ENCODE peak calls at places on chromosomes 3 and 15, in nine cellular contexts. C, L, D, N, G, P, Q, M and O are unnamed samples. For H3K4me1, the result is how much of the 10 kb centered on the place peaks cover.

GRCh38 chr3:23961064-23961463 is 16.0 kb downstream of the NR1D2 start:
- DNase-seq in M (no peak), L (no peak), D (no peak), Q (no peak), N (no peak), G (no peak), C (no peak), P (no peak), O (no peak)

GRCh38 chr3:69181592-69182211 is 59.3 kb upstream of the LMOD3 start:
- DNase-seq in G (no peak), L (no peak), D (no peak), Q (no peak), N (no peak), P (no peak), C (no peak), M (peak), O (no peak)

GRCh38 chr3:34015204-34016142 is 217.0 kb downstream of the PDCD6IP start:
- DNase-seq in D (no peak), Q (no peak), M (no peak), G (no peak), C (no peak), N (no peak), L (peak), P (peak), O (no peak)

GRCh38 chr15:74203914-74204431 is 1.4 kb upstream of the STRA6 start:
- DNase-seq in Q (no peak), D (peak), G (peak), L (no peak), C (no peak), P (peak), M (no peak), N (no peak), O (no peak)

GRCh38 chr3:160065282-160065681 is 76.6 kb downstream of the IL12A start:
- DNase-seq in P (no peak), N (no peak), Q (no peak), D (no peak), L (no peak), M (no peak), C (no peak), G (no peak), O (no peak)

GRCh38 chr15:62099171-62099601 is 32.4 kb downstream of the C2CD4A start:
- DNase-seq in D (no peak), C (peak), L (no peak), P (no peak), M (no peak), Q (no peak), G (no peak), N (peak), O (no peak)

GRCh38 chr3:50170689-50171088 is 15.6 kb downstream of the SEMA3F start:
- DNase-seq in G (peak), L (no peak), N (peak), C (no peak), P (no peak), D (peak), Q (no peak), M (no peak), O (peak)

GRCh38 chr3:78919021-78919755 is 848.6 kb downstream of the ROBO1 start:
- DNase-seq in P (no peak), Q (no peak), N (no peak), M (no peak), L (no peak), G (no peak), C (no peak), D (no peak), O (no peak)

GRCh38 chr3:137012097-137012501 is 54.3 kb downstream of the IL20RB start:
- DNase-seq in N (no peak), Q (no peak), M (no peak), C (no peak), G (no peak), D (no peak), L (no peak), P (no peak), O (no peak)

GRCh38 chr3:124174463-124174862 is 182.5 kb upstream of the ROPN1 start:
- DNase-seq in L (peak), N (peak), Q (no peak), C (peak), G (no peak), D (no peak), P (no peak), M (no peak), O (peak)

GRCh38 chr15:68187559-68187958 is 17.6 kb downstream of the CALML4 start:
- DNase-seq in L (no peak), P (no peak), D (no peak), Q (no peak), N (peak), G (peak), C (peak), M (peak), O (peak)

GRCh38 chr3:144105542-144105941 is 133.9 kb downstream of the DIPK2A start:
- DNase-seq in D (no peak), P (no peak), M (no peak), Q (no peak), N (no peak), C (no peak), L (no peak), G (no peak), O (no peak)

GRCh38 chr3:170802164-170803151 is 67.5 kb downstream of the RPL22L1 start:
- DNase-seq in L (no peak), M (no peak), C (no peak), D (no peak), P (no peak), N (no peak), Q (no peak), G (no peak), O (peak)

GRCh38 chr15:69225355-69226027 is 65.1 kb downstream of the GLCE start:
- DNase-seq in P (peak), M (no peak), G (no peak), L (peak), N (no peak), C (no peak), Q (no peak), D (no peak), O (no peak)

GRCh38 chr3:189950258-189950657 is 170.4 kb downstream of the P3H2 start:
- DNase-seq in C (no peak), M (no peak), L (no peak), G (no peak), Q (no peak), N (no peak), P (no peak), D (no peak), O (no peak)

GRCh38 chr3:189515916-189516531 is 115.2 kb upstream of the TP63 start:
- DNase-seq in G (no peak), L (no peak), N (no peak), C (no peak), D (no peak), M (no peak), Q (no peak), P (no peak), O (no peak)

GRCh38 chr3:183698760-183699159 is 1.2 kb downstream of the YEATS2 start:
- DNase-seq in Q (no peak), N (no peak), C (no peak), D (no peak), P (peak), L (peak), G (no peak), M (peak), O (no peak)

GRCh38 chr15:74783072-74783807 is 1.4 kb downstream of the CSK start:
- DNase-seq in D (no peak), N (no peak), M (peak), L (no peak), P (no peak), Q (no peak), C (no peak), G (no peak), O (no peak)

GRCh38 chr15:90637693-90638092 is 79.5 kb upstream of the BLM start:
- DNase-seq in Q (no peak), D (no peak), M (no peak), G (no peak), L (no peak), C (no peak), P (no peak), N (no peak), O (no peak)

GRCh38 chr15:58014040-58014439 is 51.5 kb downstream of the ALDH1A2 start:
- DNase-seq in L (no peak), C (no peak), N (no peak), G (no peak), M (no peak), P (no peak), D (no peak), Q (no peak), O (no peak)

GRCh38 chr15:22968356-22968755 is 11.8 kb downstream of the CYFIP1 start:
- DNase-seq in G (no peak), Q (no peak), C (no peak), N (no peak), P (no peak), M (no peak), D (no peak), L (no peak), O (no peak)

GRCh38 chr3:127078626-127079025 is 95.7 kb downstream of the PLXNA1 start:
- DNase-seq in N (no peak), D (no peak), Q (no peak), P (no peak), G (no peak), L (no peak), C (no peak), M (no peak), O (no peak)

GRCh38 chr3:109927726-109928125 is 590.4 kb upstream of the DPPA4 start:
- DNase-seq in P (no peak), L (no peak), C (no peak), D (no peak), M (no peak), N (no peak), G (no peak), Q (no peak), O (no peak)

GRCh38 chr3:48446425-48447193 is at the start of gene ATRIP:
- DNase-seq in L (peak), D (peak), P (peak), N (peak), Q (peak), G (peak), M (peak), C (peak), O (peak)

GRCh38 chr3:135805752-135806151 is 159.8 kb upstream of the PPP2R3A start:
- DNase-seq in N (no peak), C (no peak), M (no peak), G (no peak), Q (no peak), P (peak), D (no peak), L (no peak), O (no peak)

GRCh38 chr3:45024601-45025262 is 1.4 kb upstream of the CLEC3B start:
- DNase-seq in D (no peak), G (no peak), M (no peak), Q (no peak), L (no peak), N (no peak), P (no peak), C (no peak), O (no peak)

GRCh38 chr3:56851966-56852884 is 50.5 kb upstream of the ARHGEF3 start:
- DNase-seq in G (no peak), D (no peak), L (no peak), C (no peak), N (no peak), Q (no peak), M (no peak), P (no peak), O (no peak)

GRCh38 chr15:56587686-56588085 is 122.7 kb upstream of the MNS1 start:
- DNase-seq in L (no peak), M (no peak), C (no peak), P (no peak), D (no peak), Q (no peak), N (no peak), G (no peak), O (no peak)

GRCh38 chr3:13073042-13073906 is at the start of gene IQSEC1:
- DNase-seq in P (peak), D (peak), G (no peak), Q (no peak), L (peak), C (no peak), N (peak), M (peak), O (no peak)

GRCh38 chr15:42737529-42738328 is 801 bp upstream of the CDAN1 start:
- DNase-seq in M (peak), C (no peak), D (no peak), N (no peak), P (no peak), G (no peak), L (no peak), Q (no peak), O (no peak)

GRCh38 chr3:2838533-2839157 is 271.5 kb downstream of the IL5RA start:
- DNase-seq in G (no peak), N (no peak), P (no peak), M (no peak), Q (no peak), C (no peak), L (peak), D (no peak), O (no peak)

GRCh38 chr3:106249159-106249558 is 380.3 kb upstream of the CBLB start:
- DNase-seq in P (no peak), G (no peak), M (no peak), C (no peak), N (no peak), Q (no peak), D (no peak), L (no peak), O (no peak)

GRCh38 chr3:157355276-157355675 is 81.4 kb upstream of the PTX3 start:
- DNase-seq in D (no peak), C (no peak), M (no peak), G (no peak), P (no peak), L (no peak), Q (no peak), N (no peak), O (no peak)

GRCh38 chr3:14203521-14204079 is 25.0 kb downstream of the LSM3 start:
- DNase-seq in C (peak), D (no peak), G (peak), Q (no peak), N (peak), L (peak), P (peak), M (peak), O (peak)

GRCh38 chr3:143480306-143480852 is 360.8 kb downstream of the CHST2 start:
- DNase-seq in L (no peak), N (no peak), P (no peak), D (no peak), Q (no peak), C (no peak), G (no peak), M (no peak), O (no peak)

GRCh38 chr3:136994772-136995516 is 37.2 kb downstream of the IL20RB start:
- DNase-seq in C (peak), D (peak), G (peak), P (no peak), N (peak), M (peak), Q (peak), L (no peak), O (peak)

GRCh38 chr3:193590088-193590856 is 2.7 kb upstream of the OPA1 start:
- DNase-seq in L (no peak), D (no peak), Q (no peak), C (no peak), N (no peak), G (no peak), P (no peak), M (no peak), O (no peak)

GRCh38 chr3:20573175-20573574 is 387.2 kb upstream of the SGO1 start:
- DNase-seq in D (no peak), M (no peak), C (no peak), G (no peak), N (no peak), P (no peak), Q (no peak), L (no peak), O (no peak)

DNA sequence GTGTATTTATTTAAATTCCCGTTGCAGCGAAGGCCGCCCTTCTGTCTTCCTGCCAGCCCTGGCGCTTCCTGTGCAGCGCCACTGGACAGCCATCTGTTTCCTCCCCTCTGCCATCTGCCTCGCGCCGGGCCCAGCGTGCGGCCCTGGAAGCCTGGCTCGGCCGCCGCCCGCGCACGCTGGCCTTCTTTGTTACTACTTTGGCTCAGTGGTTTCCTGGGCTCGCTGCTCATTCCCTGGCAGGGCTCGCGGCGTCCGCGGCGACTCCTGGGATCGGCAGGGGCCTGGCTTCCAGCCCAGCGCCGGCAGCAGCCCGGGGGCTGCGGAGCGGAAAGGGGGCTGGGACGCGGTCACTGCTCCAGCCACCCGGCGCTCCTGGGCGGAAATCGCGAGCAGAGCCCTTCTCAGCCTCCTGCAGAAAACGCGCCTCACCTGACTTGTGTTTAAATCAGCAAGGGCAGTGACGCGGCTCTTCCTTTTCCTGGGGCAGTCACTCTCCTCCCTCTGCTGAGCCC is 9.9 kb downstream of the CMTM7 start:
- DNase-seq in G (peak), D (peak), N (peak), M (peak), C (peak), P (peak), Q (no peak), L (peak), O (peak)
- H3K4me1 ChIP-seq in G (under half), D (half or more), N (half or more), M (under half), C (under half), P (under half), Q (half or more), L (under half), O (under half)

GRCh38 chr15:50186090-50186489 is 4.1 kb downstream of the SLC27A2 start:
- DNase-seq in M (no peak), P (no peak), Q (no peak), G (no peak), C (no peak), L (no peak), N (no peak), D (no peak), O (no peak)

GRCh38 chr15:50187997-50188396 is 6.0 kb downstream of the SLC27A2 start:
- DNase-seq in P (peak), N (no peak), G (no peak), L (no peak), Q (no peak), D (no peak), M (no peak), C (no peak), O (no peak)

GRCh38 chr15:50187525-50187924 is 5.5 kb downstream of the SLC27A2 start:
- DNase-seq in G (no peak), C (no peak), D (no peak), P (no peak), Q (no peak), L (no peak), N (no peak), M (no peak), O (no peak)

GRCh38 chr15:50184863-50185504 is 3.0 kb downstream of the SLC27A2 start:
- DNase-seq in N (no peak), P (no peak), C (no peak), L (no peak), D (no peak), G (no peak), M (no peak), Q (no peak), O (no peak)

DNA sequence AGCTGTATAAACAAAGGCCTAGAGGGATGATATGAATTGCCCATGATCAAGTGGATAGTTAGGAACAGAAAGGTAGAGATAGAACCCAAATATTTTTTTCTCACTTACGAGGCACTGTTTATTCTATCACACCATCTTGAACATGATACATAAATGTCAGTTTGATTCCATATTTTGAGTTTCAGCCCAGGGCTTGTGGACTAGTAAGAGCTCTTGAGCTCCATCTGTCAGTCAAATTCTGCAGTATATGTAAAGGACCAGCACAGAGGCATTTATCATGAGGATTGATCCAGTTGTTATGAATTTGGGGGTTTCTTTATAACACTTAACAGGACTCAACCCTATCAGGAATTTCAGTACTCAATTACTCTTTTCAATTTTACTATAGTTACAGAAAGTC is 4.8 kb downstream of the SLC27A2 start:
- DNase-seq in D (no peak), M (no peak), L (no peak), P (no peak), C (no peak), N (no peak), Q (no peak), G (no peak), O (no peak)
- TF ChIP-seq CTCF in D (no peak), M (no peak), L (no peak), P (no peak), C (no peak), N (no peak), Q (no peak), G (no peak), O (no peak)

GRCh38 chr15:67132276-67132675 is 66.9 kb downstream of the SMAD3 start:
- DNase-seq in M (no peak), L (no peak), Q (no peak), N (no peak), P (no peak), C (no peak), D (no peak), G (no peak), O (no peak)
- H3K4me1 ChIP-seq in M (under half), L (under half), Q (half or more), N (half or more), P (under half), C (under half), D (half or more), G (half or more), O (under half)

DNA sequence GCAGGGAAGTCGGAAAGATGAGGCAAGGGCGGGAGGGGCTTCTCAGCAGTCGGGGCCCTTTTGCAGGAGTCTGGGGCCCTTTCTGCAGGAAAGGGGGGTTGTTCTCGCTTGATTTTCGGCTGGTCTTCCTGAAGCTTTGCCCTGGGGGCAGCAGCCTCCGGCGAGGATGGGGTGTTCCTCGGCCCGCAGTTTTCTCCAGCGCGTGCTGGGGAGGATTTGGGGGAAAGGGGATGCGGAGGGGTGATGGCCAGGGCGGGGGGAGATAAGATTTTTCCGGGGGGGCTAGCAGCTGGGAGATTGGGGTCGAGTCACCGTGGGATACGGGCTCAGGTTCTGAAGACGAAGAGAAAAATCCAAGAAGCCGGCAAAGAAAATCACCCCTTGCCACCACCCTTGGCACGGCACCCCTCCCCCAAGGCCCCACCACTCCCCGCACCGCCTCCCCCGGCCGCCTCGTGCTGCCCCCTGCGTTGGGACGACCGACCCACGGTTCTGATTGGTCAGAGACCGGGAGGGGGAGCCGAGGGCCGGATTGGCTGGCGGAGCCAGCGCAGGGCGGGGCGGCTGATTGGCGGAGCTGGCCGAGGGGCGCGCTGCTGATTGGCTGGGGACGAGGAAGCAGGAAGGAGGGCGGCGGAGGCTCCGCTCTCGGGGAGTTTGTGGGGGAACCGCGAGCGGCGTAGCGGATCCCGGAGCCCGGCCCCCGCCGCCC is at the start of gene BAHD1:
- DNase-seq in Q (peak), L (peak), D (peak), M (peak), G (peak), C (peak), N (peak), P (peak), O (peak)
- TF ChIP-seq CTCF in Q (no peak), L (no peak), D (peak), M (no peak), G (no peak), C (no peak), N (no peak), P (peak), O (no peak)

DNA sequence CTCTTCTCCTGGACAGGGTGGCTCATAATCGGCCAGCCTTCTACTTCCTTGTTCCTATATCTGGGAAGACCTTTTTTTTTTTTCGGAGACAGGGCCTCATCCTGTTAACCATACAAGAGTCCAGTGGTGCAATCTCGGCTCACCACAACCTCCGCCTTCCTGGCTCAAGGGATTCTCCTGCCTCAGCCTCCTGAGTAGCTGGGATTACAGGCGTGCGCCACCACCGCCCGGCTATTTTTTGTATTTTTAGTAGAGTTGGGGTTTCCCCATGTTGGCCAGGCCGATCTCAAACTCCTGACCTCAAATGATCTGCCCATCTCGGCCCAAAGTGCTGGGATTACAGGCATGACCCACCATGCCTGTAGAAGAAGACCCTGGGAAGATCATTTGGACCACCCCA is 4.5 kb downstream of the PLEKHO2 start:
- DNase-seq in L (no peak), C (no peak), Q (no peak), M (no peak), N (no peak), G (no peak), D (no peak), P (no peak), O (no peak)
- H3K4me1 ChIP-seq in L (under half), C (under half), Q (half or more), M (under half), N (under half), G (half or more), D (half or more), P (half or more), O (under half)

GRCh38 chr3:111210003-111210699 is 138.5 kb downstream of the NECTIN3 start:
- DNase-seq in M (no peak), G (no peak), Q (no peak), L (no peak), D (no peak), C (no peak), N (no peak), P (peak), O (no peak)
- TF ChIP-seq CTCF in M (no peak), G (no peak), Q (no peak), L (no peak), D (no peak), C (no peak), N (no peak), P (peak), O (no peak)